ENCODE peak calls at places on chromosome X, in nine cellular contexts. K is uterus, Q is neural crest cell, H is T47D, N is HEK293T, J is amygdala, R is cardiac muscle cell, V is SW480, E is nephron progenitor cell. C is an unnamed sample.

GRCh38 chrX:109399831-109400230 is 82.1 kb downstream of the GUCY2F start:
- DNase-seq in K (no peak), Q (no peak), H (no peak), N (no peak), J (no peak), R (no peak), V (no peak), E (no peak), C (no peak)

GRCh38 chrX:103847174-103847870 is 15.3 kb upstream of the RAB9B start:
- DNase-seq in K (no peak), Q (no peak), H (no peak), N (no peak), J (no peak), R (no peak), V (no peak), E (no peak), C (no peak)

GRCh38 chrX:46587158-46587557 is 13.6 kb downstream of the CHST7 start:
- DNase-seq in K (peak), Q (no peak), H (no peak), N (no peak), J (no peak), R (no peak), V (no peak), E (no peak), C (no peak)

GRCh38 chrX:70332600-70332999 is 42.7 kb downstream of the KIF4A start:
- DNase-seq in K (no peak), Q (no peak), H (no peak), N (peak), J (no peak), R (no peak), V (no peak), E (no peak), C (no peak)

GRCh38 chrX:150854856-150855255 is 43.6 kb downstream of the CD99L2 start:
- DNase-seq in K (no peak), Q (no peak), H (no peak), N (no peak), J (no peak), R (no peak), V (no peak), E (no peak), C (no peak)

GRCh38 chrX:102976793-102977495 is 39.9 kb downstream of the RAB40AL start:
- DNase-seq in K (no peak), Q (no peak), H (peak), N (no peak), J (no peak), R (no peak), V (peak), E (no peak), C (no peak)

GRCh38 chrX:20061869-20062254 is 54.8 kb downstream of the MAP7D2 start:
- DNase-seq in K (no peak), Q (no peak), H (no peak), N (no peak), J (no peak), R (no peak), V (no peak), E (no peak), C (no peak)

GRCh38 chrX:21975827-21976226 is 35.3 kb downstream of the SMS start:
- DNase-seq in K (no peak), Q (no peak), H (peak), N (no peak), J (no peak), R (no peak), V (no peak), E (no peak), C (no peak)

GRCh38 chrX:139049455-139049854 is 337.9 kb upstream of the FGF13 start:
- DNase-seq in K (no peak), Q (no peak), H (no peak), N (no peak), J (no peak), R (no peak), V (no peak), E (no peak), C (no peak)

GRCh38 chrX:91108761-91109160 is 325.9 kb upstream of the PABPC5 start:
- DNase-seq in K (no peak), Q (no peak), H (no peak), N (no peak), J (no peak), R (peak), V (no peak), E (no peak), C (no peak)

GRCh38 chrX:87636533-87636932 is 118.9 kb downstream of the KLHL4 start:
- DNase-seq in K (no peak), Q (no peak), H (no peak), N (no peak), J (no peak), R (no peak), V (peak), E (no peak), C (no peak)

GRCh38 chrX:101658661-101659477 is 781 bp downstream of the ARMCX2 start:
- DNase-seq in K (peak), Q (peak), H (peak), N (peak), J (peak), R (peak), V (peak), E (peak), C (peak)

GRCh38 chrX:73851014-73852009 is 288.3 kb downstream of the CHIC1 start:
- DNase-seq in K (peak), Q (no peak), H (no peak), N (peak), J (peak), R (no peak), V (no peak), E (no peak), C (no peak)

C was measured in anterior cingulate cortex.